ENCODE peak calls at places on chromosomes 16 and 17, in five cellular contexts. One of them, this sample, is unnamed.

GRCh38 chr17:27244481-27245223 is 49.3 kb upstream of the WSB1 start:
- DNase-seq in HepG2: peak; percentile 53
- DNase-seq in HCT116: no peak
- DNase-seq in K562: no peak
- DNase-seq in H1: no peak
- DNase-seq in this sample: peak; percentile 67

GRCh38 chr16:89489040-89489721 is 1.2 kb downstream of the ANKRD11 start:
- DNase-seq in HepG2: peak; percentile 89
- DNase-seq in HCT116: peak; percentile 85
- DNase-seq in K562: peak; percentile 93
- DNase-seq in H1: peak; percentile 59
- DNase-seq in this sample: peak; percentile 96

GRCh38 chr17:80264048-80264792 is 3.6 kb downstream of the RNF213 start:
- DNase-seq in HepG2: no peak
- DNase-seq in HCT116: no peak
- DNase-seq in K562: no peak
- DNase-seq in H1: no peak
- DNase-seq in this sample: no peak

GRCh38 chr16:73483934-73484712 is 436.2 kb upstream of the ZFHX3 start:
- DNase-seq in HepG2: no peak
- DNase-seq in HCT116: no peak
- DNase-seq in K562: no peak
- DNase-seq in H1: no peak
- DNase-seq in this sample: no peak

GRCh38 chr16:75810342-75810741 is 84.1 kb upstream of the CPHXL start:
- DNase-seq in HepG2: no peak
- DNase-seq in HCT116: no peak
- DNase-seq in K562: no peak
- DNase-seq in H1: no peak
- DNase-seq in this sample: no peak

GRCh38 chr17:64632606-64633005 is 29.5 kb downstream of the SMURF2 start:
- DNase-seq in HepG2: no peak
- DNase-seq in HCT116: no peak
- DNase-seq in K562: no peak
- DNase-seq in H1: no peak
- DNase-seq in this sample: no peak

GRCh38 chr16:74936902-74937560 is 47.9 kb downstream of the WDR59 start:
- DNase-seq in HepG2: no peak
- DNase-seq in HCT116: no peak
- DNase-seq in K562: no peak
- DNase-seq in H1: no peak
- DNase-seq in this sample: no peak

GRCh38 chr17:76414334-76415295 is 30.2 kb downstream of the SPHK1 start:
- DNase-seq in HepG2: no peak
- DNase-seq in HCT116: no peak
- DNase-seq in K562: peak; percentile 94
- DNase-seq in H1: no peak
- DNase-seq in this sample: no peak

GRCh38 chr17:48012151-48012520 is 25.5 kb downstream of the COPZ2 start:
- DNase-seq in HepG2: no peak
- DNase-seq in HCT116: no peak
- DNase-seq in K562: peak; percentile 74
- DNase-seq in H1: no peak
- DNase-seq in this sample: no peak

GRCh38 chr16:78987676-78988075 is 612.9 kb downstream of the MAF start:
- DNase-seq in HepG2: peak; percentile 37
- DNase-seq in HCT116: no peak
- DNase-seq in K562: no peak
- DNase-seq in H1: no peak
- DNase-seq in this sample: no peak

GRCh38 chr16:67657751-67658518 is 2.1 kb downstream of the ACD start:
- DNase-seq in HepG2: no peak
- DNase-seq in HCT116: no peak
- DNase-seq in K562: no peak
- DNase-seq in H1: no peak
- DNase-seq in this sample: no peak

GRCh38 chr16:81518439-81518757 is 73.8 kb downstream of the CMIP start:
- DNase-seq in HepG2: no peak
- DNase-seq in HCT116: no peak
- DNase-seq in K562: no peak
- DNase-seq in H1: no peak
- DNase-seq in this sample: no peak

GRCh38 chr17:50059759-50060273 is 3.9 kb downstream of the ITGA3 start:
- DNase-seq in HepG2: no peak
- DNase-seq in HCT116: no peak
- DNase-seq in K562: no peak
- DNase-seq in H1: no peak
- DNase-seq in this sample: no peak

GRCh38 chr16:4307215-4308037 is 8.4 kb upstream of the GLIS2 start:
- DNase-seq in HepG2: peak; percentile 80
- DNase-seq in HCT116: peak; percentile 92
- DNase-seq in K562: peak; percentile 97
- DNase-seq in H1: peak; percentile 90
- DNase-seq in this sample: peak; percentile 91

GRCh38 chr16:88857728-88858339 is 907 bp downstream of the TRAPPC2L start:
- DNase-seq in HepG2: peak; percentile 75
- DNase-seq in HCT116: peak; percentile 55
- DNase-seq in K562: peak; percentile 89
- DNase-seq in H1: peak; percentile 27
- DNase-seq in this sample: peak; percentile 77

GRCh38 chr16:75011634-75012307 is 12.9 kb downstream of the ZNRF1 start:
- DNase-seq in HepG2: no peak
- DNase-seq in HCT116: peak; percentile 75
- DNase-seq in K562: peak; percentile 63
- DNase-seq in H1: no peak
- DNase-seq in this sample: no peak

GRCh38 chr16:81238296-81239011 is at the start of gene BCO1:
- DNase-seq in HepG2: peak; percentile 35
- DNase-seq in HCT116: no peak
- DNase-seq in K562: no peak
- DNase-seq in H1: no peak
- DNase-seq in this sample: no peak

GRCh38 chr16:67989322-67990017 is 9.2 kb upstream of the DPEP3 start:
- DNase-seq in HepG2: no peak
- DNase-seq in HCT116: no peak
- DNase-seq in K562: no peak
- DNase-seq in H1: no peak
- DNase-seq in this sample: no peak

GRCh38 chr16:51907680-51908079 is 639.3 kb downstream of the TOX3 start:
- DNase-seq in HepG2: no peak
- DNase-seq in HCT116: no peak
- DNase-seq in K562: no peak
- DNase-seq in H1: no peak
- DNase-seq in this sample: no peak

GRCh38 chr17:73201215-73202069 is 8.6 kb downstream of the COG1 start:
- DNase-seq in HepG2: peak; percentile 98
- DNase-seq in HCT116: no peak
- DNase-seq in K562: peak; percentile 76
- DNase-seq in H1: no peak
- DNase-seq in this sample: no peak

GRCh38 chr16:27270389-27270788 is 1.8 kb upstream of the NSMCE1 start:
- DNase-seq in HepG2: no peak
- DNase-seq in HCT116: no peak
- DNase-seq in K562: no peak
- DNase-seq in H1: no peak
- DNase-seq in this sample: no peak

GRCh38 chr17:78127888-78128615 is 503 bp downstream of the TMC6 start:
- DNase-seq in HepG2: peak; percentile 45
- DNase-seq in HCT116: no peak
- DNase-seq in K562: peak; percentile 71
- DNase-seq in H1: no peak
- DNase-seq in this sample: peak; percentile 82

GRCh38 chr16:23651943-23652468 is 10.7 kb downstream of the DCTN5 start:
- DNase-seq in HepG2: no peak
- DNase-seq in HCT116: no peak
- DNase-seq in K562: no peak
- DNase-seq in H1: no peak
- DNase-seq in this sample: no peak

GRCh38 chr17:12814718-12815117 is 25.4 kb downstream of the ARHGAP44 start:
- DNase-seq in HepG2: no peak
- DNase-seq in HCT116: no peak
- DNase-seq in K562: no peak
- DNase-seq in H1: no peak
- DNase-seq in this sample: no peak

DNA sequence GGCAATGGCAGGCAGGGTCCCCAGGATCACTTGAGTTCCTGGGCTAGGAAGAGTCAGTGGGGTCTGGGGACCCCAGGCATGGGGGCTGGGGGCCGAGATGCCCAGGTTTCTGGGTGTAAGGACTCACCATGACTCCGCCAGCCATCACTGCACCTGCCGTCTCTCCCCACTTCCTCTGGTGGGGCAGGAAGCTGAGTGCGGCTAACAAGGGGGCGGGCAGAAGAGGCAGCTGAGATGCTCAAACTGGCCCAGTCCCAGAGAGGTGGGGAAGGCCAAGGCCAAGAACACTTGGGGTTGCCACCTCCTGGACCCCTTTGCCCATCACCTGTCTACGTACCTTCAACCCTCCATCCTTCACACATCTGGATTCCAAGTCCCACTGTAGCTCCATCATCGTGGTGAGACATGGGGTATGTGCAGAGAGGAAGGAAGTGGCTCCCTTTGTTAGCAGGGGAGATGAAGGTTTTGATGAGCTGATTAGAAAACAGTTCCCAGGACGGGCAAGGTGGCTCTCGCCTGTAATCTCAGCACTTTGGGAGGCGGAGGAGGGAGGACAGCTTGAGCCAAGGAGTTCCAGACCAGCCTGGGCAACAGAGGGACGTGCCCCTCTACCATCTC is at the start of gene SEPTIN1:
- DNase-seq in HepG2: no peak
- DNase-seq in HCT116: no peak
- DNase-seq in K562: no peak
- DNase-seq in H1: no peak
- DNase-seq in this sample: no peak
- TF ChIP-seq JUND in HepG2: no peak
- TF ChIP-seq JUND in HCT116: no peak
- TF ChIP-seq JUND in K562: no peak
- TF ChIP-seq JUND in H1: no peak
- TF ChIP-seq JUND in this sample: no peak

GRCh38 chr17:57954421-57955182 is 610 bp downstream of the CUEDC1 start:
- DNase-seq in HepG2: no peak
- DNase-seq in HCT116: no peak
- DNase-seq in K562: no peak
- DNase-seq in H1: no peak
- DNase-seq in this sample: peak; percentile 65
- TF ChIP-seq JUND in HepG2: no peak
- TF ChIP-seq JUND in HCT116: no peak
- TF ChIP-seq JUND in K562: no peak
- TF ChIP-seq JUND in H1: no peak
- TF ChIP-seq JUND in this sample: no peak

GRCh38 chr17:38728290-38728831 is 1.8 kb upstream of the CISD3 start:
- DNase-seq in HepG2: no peak
- DNase-seq in HCT116: no peak
- DNase-seq in K562: peak; percentile 58
- DNase-seq in H1: no peak
- DNase-seq in this sample: no peak

GRCh38 chr17:38729368-38729885 is 714 bp upstream of the CISD3 start:
- DNase-seq in HepG2: no peak
- DNase-seq in HCT116: no peak
- DNase-seq in K562: no peak
- DNase-seq in H1: no peak
- DNase-seq in this sample: no peak

GRCh38 chr17:38729886-38730525 is at the start of gene CISD3:
- DNase-seq in HepG2: peak; percentile 81
- DNase-seq in HCT116: peak; percentile 60
- DNase-seq in K562: peak; percentile 93
- DNase-seq in H1: no peak
- DNase-seq in this sample: peak; percentile 93

GRCh38 chr17:38725066-38725465 is 5.1 kb upstream of the CISD3 start:
- DNase-seq in HepG2: no peak
- DNase-seq in HCT116: no peak
- DNase-seq in K562: no peak
- DNase-seq in H1: no peak
- DNase-seq in this sample: no peak

DNA sequence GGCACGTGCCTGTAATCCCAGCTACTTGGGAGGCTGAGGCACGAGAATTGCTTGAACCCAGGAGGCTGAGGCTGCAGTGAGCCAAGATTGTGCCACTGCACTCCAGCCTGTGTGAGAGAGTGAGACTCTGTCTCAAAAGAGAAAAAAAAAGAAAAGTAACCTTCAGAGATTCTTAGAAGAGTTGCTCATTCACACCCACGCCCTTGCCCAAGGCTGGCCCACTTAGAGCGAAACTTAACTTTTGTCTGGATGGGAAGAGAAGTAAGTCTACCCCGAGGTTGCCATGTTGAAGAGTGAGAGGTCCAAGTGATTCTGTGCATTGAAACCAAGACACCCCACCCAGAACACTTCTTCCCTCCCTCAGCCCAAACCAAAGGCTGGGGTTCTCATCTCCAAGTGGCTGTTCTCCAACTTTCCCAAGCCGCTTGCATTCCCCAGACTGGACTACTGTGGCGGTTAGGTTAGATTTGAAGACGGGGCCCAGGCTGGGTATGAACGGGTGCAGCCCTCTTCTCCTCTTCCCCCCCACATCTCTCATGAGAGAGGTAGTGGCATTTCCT is 2.4 kb upstream of the CISD3 start:
- DNase-seq in HepG2: no peak
- DNase-seq in HCT116: no peak
- DNase-seq in K562: no peak
- DNase-seq in H1: no peak
- DNase-seq in this sample: no peak
- TF ChIP-seq JUND in HepG2: no peak
- TF ChIP-seq JUND in HCT116: no peak
- TF ChIP-seq JUND in K562: no peak
- TF ChIP-seq JUND in H1: no peak
- TF ChIP-seq JUND in this sample: no peak

GRCh38 chr17:17570798-17571716 is 20.5 kb downstream of the PEMT start:
- DNase-seq in HepG2: peak; percentile 81
- DNase-seq in HCT116: no peak
- DNase-seq in K562: no peak
- DNase-seq in H1: no peak
- DNase-seq in this sample: no peak

GRCh38 chr17:17576772-17577234 is 14.7 kb downstream of the PEMT start:
- DNase-seq in HepG2: no peak
- DNase-seq in HCT116: no peak
- DNase-seq in K562: no peak
- DNase-seq in H1: no peak
- DNase-seq in this sample: no peak

GRCh38 chr17:17575360-17576251 is 15.9 kb downstream of the PEMT start:
- DNase-seq in HepG2: no peak
- DNase-seq in HCT116: no peak
- DNase-seq in K562: no peak
- DNase-seq in H1: no peak
- DNase-seq in this sample: no peak

GRCh38 chr17:17572010-17572785 is 19.3 kb downstream of the PEMT start:
- DNase-seq in HepG2: peak; percentile 72
- DNase-seq in HCT116: no peak
- DNase-seq in K562: no peak
- DNase-seq in H1: no peak
- DNase-seq in this sample: peak; percentile 4

DNA sequence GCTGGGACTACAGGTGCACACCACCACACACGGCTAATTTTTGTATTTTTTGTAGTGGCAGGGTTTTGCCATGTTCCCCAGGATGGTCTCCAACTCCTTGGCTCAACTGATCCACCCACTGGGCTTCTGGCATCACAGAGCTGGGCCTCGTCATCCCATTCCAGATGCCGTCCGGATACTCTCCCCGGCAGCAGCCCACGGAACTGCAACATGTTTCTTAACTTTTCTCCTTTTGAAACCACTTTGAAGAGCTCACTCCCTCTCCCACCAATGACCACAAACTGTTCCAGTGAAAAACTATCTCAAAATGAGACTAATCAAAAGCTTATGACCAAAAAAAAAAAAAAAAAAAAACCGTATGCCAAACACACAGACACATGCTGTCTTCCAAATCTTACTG is 17.6 kb downstream of the PEMT start:
- DNase-seq in HepG2: no peak
- DNase-seq in HCT116: no peak
- DNase-seq in K562: no peak
- DNase-seq in H1: no peak
- DNase-seq in this sample: no peak
- TF ChIP-seq JUND in HepG2: no peak
- TF ChIP-seq JUND in HCT116: no peak
- TF ChIP-seq JUND in K562: no peak
- TF ChIP-seq JUND in H1: no peak
- TF ChIP-seq JUND in this sample: no peak